ENCODE peak calls at places on chromosomes 2 and 18, in four cellular contexts. C is endothelial cell of umbilical vein, W is IMR-90, P is GM12878. H is an unnamed sample.

GRCh38 chr2:239820836-239821693 is 204.1 kb downstream of the NDUFA10 start:
- DNase-seq in W (no peak), C (no peak), P (no peak), H (no peak)

GRCh38 chr2:62529758-62530157 is 23.8 kb upstream of the TMEM17 start:
- DNase-seq in W (no peak), P (no peak), C (no peak), H (no peak)

GRCh38 chr2:235026137-235026536 is 74.3 kb downstream of the SH3BP4 start:
- DNase-seq in C (peak), P (no peak), W (peak), H (no peak)

GRCh38 chr18:49510393-49511115 is 23.5 kb upstream of the C18orf32 start:
- DNase-seq in C (peak), W (peak), P (no peak), H (peak)

GRCh38 chr18:25062720-25063119 is 289.2 kb downstream of the ZNF521 start:
- DNase-seq in P (no peak), C (no peak), W (no peak), H (no peak)

GRCh38 chr18:11114653-11115052 is 34.7 kb downstream of the PIEZO2 start:
- DNase-seq in P (no peak), W (peak), C (no peak), H (no peak)

GRCh38 chr2:84792856-84793522 is 87.9 kb downstream of the TRABD2A start:
- DNase-seq in P (no peak), W (peak), C (no peak), H (no peak)

GRCh38 chr2:130796280-130796679 is 40.4 kb upstream of the ARHGEF4 start:
- DNase-seq in C (no peak), P (no peak), W (no peak), H (no peak)

GRCh38 chr2:84782717-84783442 is 98.0 kb downstream of the TRABD2A start:
- DNase-seq in W (peak), P (no peak), C (no peak), H (no peak)

GRCh38 chr2:216151313-216152030 is 42.3 kb downstream of the XRCC5 start:
- DNase-seq in C (no peak), W (peak), P (no peak), H (no peak)

GRCh38 chr2:124668161-124668560 is 643.1 kb downstream of the CNTNAP5 start:
- DNase-seq in W (peak), C (no peak), P (no peak), H (no peak)

GRCh38 chr2:14967739-14968138 is 335.2 kb downstream of the LRATD1 start:
- DNase-seq in W (no peak), C (no peak), P (no peak), H (no peak)

GRCh38 chr2:103738108-103738507 is 976.3 kb downstream of the TMEM182 start:
- DNase-seq in C (no peak), P (no peak), W (no peak), H (no peak)

GRCh38 chr2:63814114-63814513 is 27.6 kb upstream of the UGP2 start:
- DNase-seq in C (peak), W (peak), P (no peak), H (no peak)

GRCh38 chr2:101501443-101501842 is 26.5 kb upstream of the RFX8 start:
- DNase-seq in C (no peak), W (peak), P (no peak), H (no peak)

GRCh38 chr2:162182395-162182794 is 30.3 kb upstream of the GCG start:
- DNase-seq in W (no peak), C (no peak), P (no peak), H (no peak)

GRCh38 chr2:191719261-191719660 is 41.3 kb downstream of the NABP1 start:
- DNase-seq in P (no peak), W (no peak), C (no peak), H (no peak)

GRCh38 chr2:10473121-10473756 is 25.1 kb upstream of the ODC1 start:
- DNase-seq in C (no peak), P (no peak), W (no peak), H (no peak)

GRCh38 chr18:63319383-63320040 is at the start of gene BCL2:
- DNase-seq in C (peak), W (peak), P (no peak), H (peak)

GRCh38 chr2:170596576-170596975 is 118.6 kb upstream of the SP5 start:
- DNase-seq in C (no peak), P (no peak), W (no peak), H (no peak)

GRCh38 chr18:74436158-74436755 is 20.9 kb downstream of the DIPK1C start:
- DNase-seq in P (no peak), C (no peak), W (no peak), H (no peak)

GRCh38 chr2:24327988-24328387 is 32.3 kb downstream of the ITSN2 start:
- DNase-seq in P (no peak), C (peak), W (no peak), H (no peak)

GRCh38 chr2:15758779-15759343 is 167.2 kb downstream of the DDX1 start:
- DNase-seq in P (no peak), W (no peak), C (no peak), H (no peak)

GRCh38 chr2:165015052-165015642 is 59.8 kb upstream of the SLC38A11 start:
- DNase-seq in P (no peak), C (peak), W (peak), H (peak)

GRCh38 chr2:15142069-15142689 is 419.0 kb downstream of the NBAS start:
- DNase-seq in W (peak), P (peak), C (no peak), H (no peak)

GRCh38 chr2:18299423-18300212 is 260.8 kb downstream of the RDH14 start:
- DNase-seq in C (peak), W (peak), P (no peak), H (no peak)
- TF ChIP-seq FOS in C (peak), W (peak), P (no peak), H (no peak)

DNA sequence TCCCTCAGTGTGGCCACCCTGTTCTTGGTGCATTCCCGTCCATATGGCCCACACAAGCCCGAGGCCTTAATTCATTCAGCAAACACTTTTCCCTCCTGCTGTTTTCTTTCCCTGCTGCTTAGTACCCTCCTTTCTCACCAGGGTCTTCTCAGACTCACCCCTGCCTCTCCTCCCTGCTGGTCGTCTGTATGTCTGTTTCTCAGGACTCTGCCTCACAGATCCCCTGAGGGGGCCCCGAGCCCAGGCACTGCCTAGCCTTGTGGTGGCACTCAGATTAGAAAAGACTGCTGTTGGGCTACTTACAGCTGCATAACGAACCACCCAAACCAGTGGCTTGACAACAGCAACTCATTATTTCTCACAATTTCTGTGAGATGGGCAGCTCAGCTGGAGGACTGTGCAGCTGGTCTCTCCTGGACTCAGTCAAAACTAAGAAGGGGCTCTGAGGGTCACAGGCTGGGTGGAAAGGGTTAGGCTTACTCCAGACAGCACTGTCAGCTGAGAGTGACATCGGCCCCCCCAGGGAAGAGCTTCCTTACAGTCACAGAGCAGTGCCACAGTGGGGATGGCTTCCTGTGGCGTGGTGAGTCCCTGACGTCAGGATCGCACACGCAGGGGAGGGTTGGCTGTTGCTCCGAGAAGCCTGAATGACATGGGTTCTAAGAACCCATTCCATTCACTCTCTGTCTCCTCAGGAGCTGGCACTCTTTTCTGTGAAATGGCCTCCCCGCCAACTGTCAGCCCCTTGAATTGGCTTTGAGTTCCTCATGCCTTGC is 139.0 kb downstream of the UXS1 start:
- DNase-seq in P (no peak), W (no peak), C (no peak), H (no peak)
- TF ChIP-seq FOS in P (no peak), W (no peak), C (no peak), H (no peak)

GRCh38 chr2:179264238-179265081 is at the start of gene SESTD1:
- DNase-seq in W (peak), C (peak), P (no peak), H (peak)
- TF ChIP-seq FOS in W (no peak), C (no peak), P (no peak), H (no peak)

GRCh38 chr2:167653131-167653530 is 594.3 kb downstream of the STK39 start:
- DNase-seq in W (no peak), P (no peak), C (no peak), H (no peak)

GRCh38 chr2:167651406-167652151 is 595.8 kb downstream of the STK39 start:
- DNase-seq in C (no peak), P (no peak), W (no peak), H (no peak)

GRCh38 chr2:167646557-167646956 is 600.8 kb downstream of the STK39 start:
- DNase-seq in C (no peak), P (no peak), W (no peak), H (no peak)

DNA sequence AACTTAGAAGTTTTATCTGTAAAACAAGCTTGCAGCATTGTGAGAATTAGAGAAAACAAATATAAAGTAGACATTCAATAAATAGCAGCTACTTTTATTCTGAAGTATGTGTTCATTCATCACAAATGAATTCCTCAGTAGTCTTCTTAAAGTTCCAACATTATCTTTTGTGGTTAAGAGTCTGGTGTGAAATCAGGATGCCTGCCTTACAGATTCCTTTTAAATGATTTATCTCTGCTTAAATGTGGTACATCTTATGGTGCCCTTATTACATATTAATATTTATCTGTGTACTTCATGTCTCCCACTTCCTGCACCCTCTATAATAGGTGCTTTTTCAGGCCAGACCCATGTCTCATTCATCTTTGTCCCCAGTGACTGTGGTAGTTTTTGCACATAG is 595.0 kb downstream of the STK39 start:
- DNase-seq in C (no peak), W (no peak), P (no peak), H (no peak)
- TF ChIP-seq FOS in C (no peak), W (no peak), P (no peak), H (no peak)

GRCh38 chr2:151761193-151761592 is 26.9 kb upstream of the NEB start:
- DNase-seq in W (no peak), P (no peak), C (no peak), H (no peak)
- TF ChIP-seq FOS in W (no peak), P (no peak), C (no peak), H (no peak)

H was measured in K562.